ENCODE peak calls at places on chromosomes 1 and 21, in four cellular contexts. C is SJSA1, Z is K562, D is astrocyte. F is an unnamed sample.

GRCh38 chr1:173420330-173420806 is 56.8 kb upstream of the PRDX6 start:
- DNase-seq in C (peak; percentile 65), Z (peak; percentile 78), D (peak; percentile 50), F (peak; percentile 67)

GRCh38 chr1:73180661-73181540 is 898.6 kb upstream of the NEGR1 start:
- DNase-seq in C (no peak), Z (no peak), D (no peak), F (no peak)

GRCh38 chr1:96464159-96464558 is 257.4 kb upstream of the PTBP2 start:
- DNase-seq in C (no peak), Z (no peak), D (no peak), F (no peak)

GRCh38 chr1:224377676-224378006 is 21.0 kb downstream of the CNIH4 start:
- DNase-seq in C (no peak), Z (no peak), D (peak; percentile 60), F (peak; percentile 64)

GRCh38 chr1:28518745-28519341 is 13.0 kb downstream of the RCC1 start:
- DNase-seq in C (no peak), Z (peak; percentile 60), D (no peak), F (no peak)

GRCh38 chr21:37455504-37455911 is 88.9 kb downstream of the DYRK1A start:
- DNase-seq in C (no peak), Z (peak; percentile 69), D (no peak), F (no peak)

GRCh38 chr1:33220701-33221384 is 35.4 kb upstream of the ZNF362 start:
- DNase-seq in C (no peak), Z (no peak), D (peak; percentile 42), F (peak; percentile 96)

GRCh38 chr1:100353073-100353801 is 931 bp downstream of the CDC14A start:
- DNase-seq in C (no peak), Z (peak; percentile 43), D (no peak), F (no peak)

GRCh38 chr21:42030311-42030710 is 20.2 kb upstream of the ZBTB21 start:
- DNase-seq in C (no peak), Z (no peak), D (no peak), F (no peak)

GRCh38 chr1:20470174-20470573 is 15.8 kb downstream of the CAMK2N1 start:
- DNase-seq in C (no peak), Z (no peak), D (no peak), F (no peak)

GRCh38 chr1:227916655-227917054 is 31.1 kb downstream of the WNT9A start:
- DNase-seq in C (no peak), Z (no peak), D (no peak), F (no peak)

GRCh38 chr21:38879912-38880577 is 74.3 kb downstream of the ETS2 start:
- DNase-seq in C (no peak), Z (no peak), D (no peak), F (peak; percentile 23)

GRCh38 chr21:27885296-27885711 is 918.4 kb upstream of the ADAMTS5 start:
- DNase-seq in C (no peak), Z (no peak), D (no peak), F (no peak)

GRCh38 chr1:179971563-179972496 is 17.2 kb downstream of the CEP350 start:
- DNase-seq in C (no peak), Z (peak; percentile 65), D (no peak), F (no peak)

GRCh38 chr1:178356299-178356698 is 140.5 kb downstream of the CLEC20A start:
- DNase-seq in C (no peak), Z (no peak), D (no peak), F (no peak)

GRCh38 chr1:27864264-27864895 is 8.0 kb upstream of the THEMIS2 start:
- DNase-seq in C (no peak), Z (no peak), D (no peak), F (peak; percentile 50)

GRCh38 chr21:45326169-45326833 is 38.6 kb upstream of the POFUT2 start:
- DNase-seq in C (no peak), Z (no peak), D (no peak), F (no peak)

GRCh38 chr1:193549067-193549466 is 362.7 kb upstream of the B3GALT2 start:
- DNase-seq in C (no peak), Z (no peak), D (no peak), F (no peak)

GRCh38 chr1:186304982-186305949 is 69.8 kb downstream of the TPR start:
- DNase-seq in C (no peak), Z (peak; percentile 55), D (no peak), F (peak; percentile 45)

GRCh38 chr1:113868387-113869083 is 3.0 kb downstream of the PTPN22 start:
- DNase-seq in C (no peak), Z (no peak), D (peak; percentile 67), F (peak; percentile 84)

GRCh38 chr21:46515109-46515508 is 56.4 kb downstream of the DIP2A start:
- DNase-seq in C (no peak), Z (no peak), D (peak; percentile 16), F (peak; percentile 65)

GRCh38 chr21:39208624-39209333 is 25.5 kb upstream of the PSMG1 start:
- DNase-seq in C (no peak), Z (peak; percentile 27), D (no peak), F (no peak)

GRCh38 chr1:88579598-88579997 is 104.5 kb upstream of the PKN2 start:
- DNase-seq in C (no peak), Z (no peak), D (no peak), F (no peak)

GRCh38 chr1:14606632-14607031 is 8.1 kb downstream of the KAZN start:
- DNase-seq in C (no peak), Z (no peak), D (no peak), F (no peak)

GRCh38 chr1:201490708-201491131 is 16.2 kb downstream of the CSRP1 start:
- DNase-seq in C (no peak), Z (no peak), D (no peak), F (no peak)
- H3K36me3 ChIP-seq in C (peaks cover 90% of the 10 kb centered on the region), Z (no peaks in the 10 kb centered on the region), D (peaks cover 66% of the 10 kb centered on the region), F (peaks cover 26% of the 10 kb centered on the region)

DNA sequence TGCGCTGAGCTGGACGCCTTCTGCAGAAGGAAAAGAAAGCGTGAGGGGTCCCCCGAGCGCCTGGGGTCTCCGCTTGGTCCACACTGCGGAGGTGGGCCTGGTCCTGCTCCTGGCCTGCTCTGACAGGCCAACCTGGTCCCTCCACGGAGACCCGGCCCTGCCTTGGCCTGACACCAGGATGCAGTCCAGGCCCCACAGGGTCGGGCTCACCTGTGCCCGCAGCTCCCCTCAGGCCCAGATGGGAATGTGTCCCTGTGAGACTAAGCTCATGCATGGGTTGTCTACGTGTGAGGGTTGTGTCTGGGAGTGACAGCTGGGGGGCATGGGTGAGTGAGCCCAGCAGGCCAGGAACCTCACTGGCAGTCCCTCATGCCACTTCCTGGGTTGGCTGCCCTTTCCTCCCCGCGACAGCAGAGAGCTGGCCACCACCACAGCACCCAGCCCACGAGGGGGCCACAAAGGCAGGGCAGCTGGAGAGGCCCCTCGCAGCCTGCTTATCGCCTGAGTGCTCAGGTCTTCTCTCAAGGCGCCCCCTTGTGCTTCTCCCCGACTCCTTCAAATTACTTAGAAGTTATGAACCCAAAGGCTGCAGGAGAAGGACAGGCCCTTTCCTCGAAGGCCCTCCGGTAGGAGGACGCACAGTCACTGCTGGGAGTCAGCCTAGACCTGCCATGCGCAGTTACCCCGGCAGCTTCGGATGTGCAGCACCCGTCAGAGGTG is 41.1 kb downstream of the SLC45A1 start:
- DNase-seq in C (no peak), Z (no peak), D (no peak), F (no peak)
- H3K36me3 ChIP-seq in C (peaks cover 92% of the 10 kb centered on the region), Z (peaks cover 80% of the 10 kb centered on the region), D (peaks cover 18% of the 10 kb centered on the region), F (peaks cover 35% of the 10 kb centered on the region)

DNA sequence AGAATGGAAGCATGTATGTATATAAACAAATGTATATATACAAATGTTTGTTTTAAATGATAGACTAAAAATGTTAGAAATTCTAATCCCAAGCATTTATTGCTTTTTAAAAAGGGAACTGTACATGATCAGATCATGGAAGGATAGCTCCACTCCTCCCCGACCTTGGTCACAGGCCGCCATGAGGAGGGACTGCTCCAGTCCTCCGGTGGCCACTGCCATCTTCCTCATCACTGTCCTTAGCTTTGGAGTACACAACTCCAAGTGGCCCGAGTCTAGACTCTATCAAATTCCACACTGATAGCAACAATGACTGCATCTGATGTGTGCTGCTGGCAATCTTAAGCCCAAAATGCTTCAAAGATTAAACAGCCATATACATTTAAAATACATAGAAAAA is 9.7 kb downstream of the SYF2 start:
- DNase-seq in C (no peak), Z (no peak), D (no peak), F (no peak)
- H3K36me3 ChIP-seq in C (peaks cover 51% of the 10 kb centered on the region), Z (peaks cover 56% of the 10 kb centered on the region), D (peaks cover 36% of the 10 kb centered on the region), F (peaks cover 4% of the 10 kb centered on the region)

GRCh38 chr1:232998138-232998537 is 47.7 kb downstream of the NTPCR start:
- DNase-seq in C (no peak), Z (no peak), D (no peak), F (no peak)
- H3K36me3 ChIP-seq in C (peaks cover 8% of the 10 kb centered on the region), Z (no peaks in the 10 kb centered on the region), D (peaks cover 12% of the 10 kb centered on the region), F (peaks cover 10% of the 10 kb centered on the region)

F was measured in bronchial epithelial cell.